ENCODE peak calls at places on chromosomes 2 and 18, in five cellular contexts. Q is effector memory CD4-positive, alpha-beta T cell; N is sigmoid colon; B is stimulated activated naive CD4-positive, alpha-beta T cell; I is MCF 10A. X is an unnamed sample.

GRCh38 chr2:222892321-222892720 is 31.5 kb downstream of the ACSL3 start:
- DNase-seq in I (peak), Q (no peak), N (no peak), B (no peak), X (no peak)

GRCh38 chr18:497688-498087 is 2.8 kb downstream of the COLEC12 start:
- DNase-seq in Q (no peak), I (no peak), B (no peak), N (no peak), X (no peak)

GRCh38 chr2:169091256-169091655 is 21.9 kb downstream of the DHRS9 start:
- DNase-seq in Q (no peak), I (no peak), N (no peak), B (no peak), X (no peak)

GRCh38 chr2:64787698-64788097 is 134.0 kb upstream of the SERTAD2 start:
- DNase-seq in I (peak), B (no peak), N (no peak), Q (no peak), X (no peak)

GRCh38 chr18:75507636-75508035 is 80.1 kb upstream of the SMIM21 start:
- DNase-seq in I (peak), N (no peak), B (no peak), Q (no peak), X (no peak)

GRCh38 chr2:144529841-144530240 is 9.9 kb upstream of the ZEB2 start:
- DNase-seq in I (peak), N (no peak), B (no peak), Q (no peak), X (no peak)

GRCh38 chr2:192151848-192152247 is 42.9 kb downstream of the TMEFF2 start:
- DNase-seq in N (no peak), Q (no peak), B (no peak), I (no peak), X (no peak)

GRCh38 chr2:67702284-67702683 is 305.2 kb downstream of the ETAA1 start:
- DNase-seq in N (no peak), B (no peak), I (no peak), Q (no peak), X (no peak)